ENCODE peak calls at places on chromosome 20, in ten cellular contexts. C is activated T-cell treated with anti-CD3 and anti-CD28 coated beads for 4 hours; M is ascending aorta; W is right lobe of liver; U is sciatic nerve; Q is fibroblast of mammary gland; I is ACHN; F is CD4-positive, CD25-positive, alpha-beta regulatory T cell; L is ELF-1; T is RWPE1. V is an unnamed sample.

GRCh38 chr20:17662333-17663039 is 19.6 kb downstream of the RRBP1 start:
- DNase-seq in W (no peak), C (no peak), M (no peak), L (no peak), F (no peak), T (no peak), Q (peak; percentile 98), U (no peak), I (no peak), V (no peak)

GRCh38 chr20:50085481-50086365 is 27.2 kb downstream of the UBE2V1 start:
- DNase-seq in I (peak; percentile 57), C (no peak), Q (peak; percentile 71), T (peak; percentile 86), F (peak; percentile 41), L (peak; percentile 42), W (peak; percentile 38), U (no peak), M (no peak), V (no peak)

GRCh38 chr20:1005452-1006027 is 3.4 kb upstream of the RSPO4 start:
- DNase-seq in W (no peak), U (no peak), C (no peak), Q (peak; percentile 24), M (no peak), F (no peak), L (peak; percentile 69), T (peak; percentile 71), I (peak; percentile 45), V (no peak)

GRCh38 chr20:51594206-51594998 is 51.9 kb upstream of the NFATC2 start:
- DNase-seq in Q (no peak), M (no peak), W (no peak), T (no peak), U (no peak), I (no peak), L (no peak), F (no peak), C (no peak), V (no peak)

GRCh38 chr20:47544852-47545251 is 43.2 kb downstream of the NCOA3 start:
- DNase-seq in C (no peak), Q (peak; percentile 42), U (no peak), I (no peak), M (no peak), F (no peak), T (no peak), L (no peak), W (no peak), V (no peak)

GRCh38 chr20:38242848-38243449 is 17.6 kb downstream of the KIAA1755 start:
- DNase-seq in M (no peak), L (peak; percentile 53), I (peak; percentile 29), Q (peak; percentile 41), F (no peak), U (no peak), C (no peak), W (no peak), T (no peak), V (no peak)

GRCh38 chr20:54058420-54059139 is 11.8 kb downstream of the BCAS1 start:
- DNase-seq in I (no peak), Q (no peak), T (no peak), M (no peak), C (no peak), U (no peak), L (no peak), F (no peak), W (no peak), V (no peak)

GRCh38 chr20:12058201-12058600 is 140.5 kb downstream of the BTBD3 start:
- DNase-seq in F (no peak), Q (no peak), M (no peak), L (no peak), T (no peak), C (no peak), I (no peak), U (no peak), W (no peak), V (no peak)

GRCh38 chr20:50360921-50361320 is 149.3 kb upstream of the PTPN1 start:
- DNase-seq in C (no peak), Q (no peak), L (no peak), T (no peak), W (no peak), I (no peak), F (no peak), U (no peak), M (no peak), V (no peak)

GRCh38 chr20:32337937-32338661 is 20.0 kb upstream of the ASXL1 start:
- DNase-seq in U (peak; percentile 38), W (no peak), T (no peak), I (no peak), M (no peak), C (no peak), F (no peak), Q (no peak), L (no peak), V (no peak)

GRCh38 chr20:62691485-62691884 is 17.2 kb upstream of the NTSR1 start:
- DNase-seq in L (no peak), M (no peak), W (no peak), Q (no peak), T (no peak), C (no peak), F (no peak), U (no peak), I (no peak), V (no peak)

GRCh38 chr20:55216525-55217242 is 741.3 kb downstream of the DOK5 start:
- DNase-seq in W (no peak), U (no peak), Q (peak; percentile 70), C (no peak), L (no peak), T (peak; percentile 41), F (no peak), I (no peak), M (no peak), V (no peak)

GRCh38 chr20:17460119-17460518 is 71.1 kb downstream of the BFSP1 start:
- DNase-seq in L (no peak), T (no peak), U (no peak), I (no peak), Q (no peak), W (no peak), M (no peak), C (no peak), F (no peak), V (no peak)

GRCh38 chr20:37298190-37298939 is 8.9 kb downstream of the MANBAL start:
- DNase-seq in F (no peak), I (peak; percentile 27), T (no peak), L (no peak), U (no peak), Q (peak; percentile 83), M (no peak), C (no peak), W (no peak), V (no peak)

GRCh38 chr20:9412309-9412708 is 102.1 kb upstream of the LAMP5 start:
- DNase-seq in W (no peak), U (no peak), Q (no peak), C (no peak), M (no peak), F (no peak), T (no peak), L (no peak), I (no peak), V (no peak)

GRCh38 chr20:14334306-14334930 is 3.0 kb downstream of the FLRT3 start:
- DNase-seq in T (peak; percentile 51), M (no peak), C (no peak), U (no peak), W (peak; percentile 23), Q (peak; percentile 60), F (no peak), I (peak; percentile 59), L (peak; percentile 73), V (no peak)

GRCh38 chr20:33178726-33179125 is 10.8 kb downstream of the BPIFA2 start:
- DNase-seq in I (no peak), M (no peak), F (no peak), L (peak; percentile 87), C (no peak), Q (no peak), U (no peak), W (no peak), T (no peak), V (no peak)

GRCh38 chr20:37231970-37232620 is 29.5 kb downstream of the GHRH start:
- DNase-seq in F (no peak), T (no peak), M (no peak), Q (no peak), U (no peak), I (no peak), L (no peak), C (no peak), W (no peak), V (no peak)

GRCh38 chr20:36117638-36118037 is 36.9 kb upstream of the EPB41L1 start:
- DNase-seq in U (no peak), Q (no peak), L (no peak), W (no peak), T (no peak), M (no peak), I (no peak), C (no peak), F (no peak), V (no peak)

GRCh38 chr20:63049191-63049518 is 42.4 kb upstream of the BHLHE23 start:
- DNase-seq in L (no peak), C (no peak), F (no peak), T (no peak), Q (no peak), I (no peak), U (no peak), M (no peak), W (no peak), V (no peak)

GRCh38 chr20:56005389-56005715 is at the start of gene CBLN4:
- DNase-seq in M (no peak), Q (no peak), U (no peak), F (no peak), W (no peak), I (no peak), C (no peak), L (no peak), T (no peak), V (no peak)

GRCh38 chr20:37293301-37293943 is 4.0 kb downstream of the MANBAL start:
- DNase-seq in U (no peak), F (no peak), T (no peak), Q (no peak), L (no peak), W (no peak), M (no peak), I (no peak), C (no peak), V (no peak)

GRCh38 chr20:44015733-44016103 is 101.1 kb downstream of the TOX2 start:
- DNase-seq in C (no peak), F (no peak), I (no peak), L (no peak), U (no peak), M (no peak), T (no peak), W (no peak), Q (no peak), V (no peak)